ENCODE peak calls at places on chromosomes 6 and 20, in seven cellular contexts. One of them, this sample, is unnamed.

GRCh38 chr20:47258745-47259695 is 97.5 kb downstream of the ZMYND8 start:
- DNase-seq in GM23338: no peak
- DNase-seq in uterus: no peak
- DNase-seq in body of pancreas: peak; percentile 27
- DNase-seq in pancreas: no peak
- DNase-seq in CD8-positive, alpha-beta T cell: no peak
- DNase-seq in Peyer's patch: peak; percentile 53
- DNase-seq in this sample: no peak

GRCh38 chr6:136326038-136326561 is 36.5 kb upstream of the BCLAF1 start:
- DNase-seq in GM23338: no peak
- DNase-seq in CD8-positive, alpha-beta T cell: no peak
- DNase-seq in uterus: no peak
- DNase-seq in body of pancreas: peak; percentile 24
- DNase-seq in pancreas: no peak
- DNase-seq in Peyer's patch: no peak
- DNase-seq in this sample: no peak

GRCh38 chr20:3364323-3365013 is 43.0 kb downstream of the DNAAF9 start:
- DNase-seq in pancreas: no peak
- DNase-seq in Peyer's patch: no peak
- DNase-seq in GM23338: no peak
- DNase-seq in CD8-positive, alpha-beta T cell: no peak
- DNase-seq in body of pancreas: no peak
- DNase-seq in uterus: no peak
- DNase-seq in this sample: no peak

GRCh38 chr20:56187791-56188190 is 60.7 kb upstream of the MC3R start:
- DNase-seq in uterus: no peak
- DNase-seq in body of pancreas: no peak
- DNase-seq in GM23338: no peak
- DNase-seq in Peyer's patch: no peak
- DNase-seq in pancreas: no peak
- DNase-seq in CD8-positive, alpha-beta T cell: no peak
- DNase-seq in this sample: no peak

GRCh38 chr20:33561981-33562601 is 72.2 kb downstream of the CBFA2T2 start:
- DNase-seq in CD8-positive, alpha-beta T cell: no peak
- DNase-seq in GM23338: peak; percentile 52
- DNase-seq in body of pancreas: peak; percentile 92
- DNase-seq in pancreas: no peak
- DNase-seq in uterus: peak; percentile 94
- DNase-seq in Peyer's patch: peak; percentile 88
- DNase-seq in this sample: peak; percentile 83

GRCh38 chr6:19757036-19757435 is 80.1 kb upstream of the ID4 start:
- DNase-seq in pancreas: no peak
- DNase-seq in CD8-positive, alpha-beta T cell: no peak
- DNase-seq in Peyer's patch: no peak
- DNase-seq in uterus: no peak
- DNase-seq in body of pancreas: no peak
- DNase-seq in GM23338: peak; percentile 24
- DNase-seq in this sample: no peak

GRCh38 chr6:138105880-138106664 is 1.1 kb downstream of the PERP start:
- DNase-seq in pancreas: no peak
- DNase-seq in GM23338: peak; percentile 75
- DNase-seq in body of pancreas: no peak
- DNase-seq in CD8-positive, alpha-beta T cell: no peak
- DNase-seq in Peyer's patch: no peak
- DNase-seq in uterus: no peak
- DNase-seq in this sample: peak; percentile 54

GRCh38 chr20:59004493-59004762 is 2.6 kb downstream of the CTSZ start:
- DNase-seq in uterus: no peak
- DNase-seq in GM23338: no peak
- DNase-seq in Peyer's patch: no peak
- DNase-seq in CD8-positive, alpha-beta T cell: peak; percentile 66
- DNase-seq in pancreas: no peak
- DNase-seq in body of pancreas: peak; percentile 61
- DNase-seq in this sample: no peak

GRCh38 chr6:78875505-78875904 is 8.2 kb downstream of the IRAK1BP1 start:
- DNase-seq in uterus: no peak
- DNase-seq in Peyer's patch: no peak
- DNase-seq in pancreas: no peak
- DNase-seq in CD8-positive, alpha-beta T cell: no peak
- DNase-seq in GM23338: no peak
- DNase-seq in body of pancreas: no peak
- DNase-seq in this sample: no peak

GRCh38 chr6:108621117-108621516 is 60.4 kb downstream of the FOXO3 start:
- DNase-seq in GM23338: no peak
- DNase-seq in pancreas: no peak
- DNase-seq in Peyer's patch: peak; percentile 71
- DNase-seq in body of pancreas: peak; percentile 49
- DNase-seq in CD8-positive, alpha-beta T cell: no peak
- DNase-seq in uterus: no peak
- DNase-seq in this sample: peak; percentile 70

GRCh38 chr6:108619431-108620197 is 58.9 kb downstream of the FOXO3 start:
- DNase-seq in CD8-positive, alpha-beta T cell: no peak
- DNase-seq in body of pancreas: no peak
- DNase-seq in pancreas: no peak
- DNase-seq in Peyer's patch: no peak
- DNase-seq in GM23338: no peak
- DNase-seq in uterus: no peak
- DNase-seq in this sample: peak; percentile 55

GRCh38 chr6:108626777-108627176 is 66.1 kb downstream of the FOXO3 start:
- DNase-seq in Peyer's patch: no peak
- DNase-seq in CD8-positive, alpha-beta T cell: no peak
- DNase-seq in body of pancreas: no peak
- DNase-seq in GM23338: no peak
- DNase-seq in pancreas: no peak
- DNase-seq in uterus: no peak
- DNase-seq in this sample: no peak

GRCh38 chr6:108623995-108624394 is 63.3 kb downstream of the FOXO3 start:
- DNase-seq in uterus: no peak
- DNase-seq in body of pancreas: no peak
- DNase-seq in CD8-positive, alpha-beta T cell: no peak
- DNase-seq in pancreas: no peak
- DNase-seq in Peyer's patch: no peak
- DNase-seq in GM23338: no peak
- DNase-seq in this sample: no peak

GRCh38 chr6:108622601-108623335 is 62.1 kb downstream of the FOXO3 start:
- DNase-seq in CD8-positive, alpha-beta T cell: no peak
- DNase-seq in pancreas: no peak
- DNase-seq in uterus: peak; percentile 73
- DNase-seq in body of pancreas: peak; percentile 69
- DNase-seq in Peyer's patch: peak; percentile 62
- DNase-seq in GM23338: no peak
- DNase-seq in this sample: peak; percentile 37
- TF ChIP-seq CTCF in CD8-positive, alpha-beta T cell: no peak
- TF ChIP-seq CTCF in pancreas: no peak
- TF ChIP-seq CTCF in uterus: no peak
- TF ChIP-seq CTCF in body of pancreas: no peak
- TF ChIP-seq CTCF in Peyer's patch: no peak
- TF ChIP-seq CTCF in GM23338: no peak
- TF ChIP-seq CTCF in this sample: no peak

GRCh38 chr20:45339084-45339483 is 9.1 kb downstream of the SDC4 start:
- DNase-seq in GM23338: no peak
- DNase-seq in CD8-positive, alpha-beta T cell: no peak
- DNase-seq in pancreas: no peak
- DNase-seq in Peyer's patch: peak; percentile 61
- DNase-seq in uterus: no peak
- DNase-seq in body of pancreas: no peak
- DNase-seq in this sample: peak; percentile 84
- H3K4me1 ChIP-seq in GM23338: peaks cover 63% of the 10 kb centered on the region
- H3K4me1 ChIP-seq in CD8-positive, alpha-beta T cell: no peaks in the 10 kb centered on the region
- H3K4me1 ChIP-seq in pancreas: peaks cover 69% of the 10 kb centered on the region
- H3K4me1 ChIP-seq in Peyer's patch: peaks cover 82% of the 10 kb centered on the region
- H3K4me1 ChIP-seq in uterus: peaks cover 14% of the 10 kb centered on the region
- H3K4me1 ChIP-seq in body of pancreas: peaks cover 90% of the 10 kb centered on the region
- H3K4me1 ChIP-seq in this sample: peaks cover 65% of the 10 kb centered on the region

GRCh38 chr6:41796474-41796873 is 9.0 kb downstream of the TOMM6 start:
- DNase-seq in Peyer's patch: no peak
- DNase-seq in CD8-positive, alpha-beta T cell: no peak
- DNase-seq in pancreas: no peak
- DNase-seq in GM23338: no peak
- DNase-seq in body of pancreas: no peak
- DNase-seq in uterus: no peak
- DNase-seq in this sample: no peak
- TF ChIP-seq CTCF in Peyer's patch: no peak
- TF ChIP-seq CTCF in CD8-positive, alpha-beta T cell: no peak
- TF ChIP-seq CTCF in pancreas: no peak
- TF ChIP-seq CTCF in GM23338: no peak
- TF ChIP-seq CTCF in body of pancreas: no peak
- TF ChIP-seq CTCF in uterus: no peak
- TF ChIP-seq CTCF in this sample: no peak

GRCh38 chr20:50813101-50813643 is 18.3 kb downstream of the BCAS4 start:
- DNase-seq in body of pancreas: no peak
- DNase-seq in GM23338: no peak
- DNase-seq in CD8-positive, alpha-beta T cell: no peak
- DNase-seq in Peyer's patch: no peak
- DNase-seq in pancreas: no peak
- DNase-seq in uterus: no peak
- DNase-seq in this sample: no peak

GRCh38 chr20:50814438-50815161 is 19.7 kb downstream of the BCAS4 start:
- DNase-seq in body of pancreas: no peak
- DNase-seq in CD8-positive, alpha-beta T cell: no peak
- DNase-seq in pancreas: no peak
- DNase-seq in uterus: no peak
- DNase-seq in Peyer's patch: no peak
- DNase-seq in GM23338: no peak
- DNase-seq in this sample: no peak

GRCh38 chr20:50817776-50818172 is 22.9 kb downstream of the BCAS4 start:
- DNase-seq in CD8-positive, alpha-beta T cell: peak; percentile 47
- DNase-seq in body of pancreas: no peak
- DNase-seq in GM23338: no peak
- DNase-seq in uterus: no peak
- DNase-seq in pancreas: no peak
- DNase-seq in Peyer's patch: no peak
- DNase-seq in this sample: no peak

GRCh38 chr20:50813801-50814200 is 18.9 kb downstream of the BCAS4 start:
- DNase-seq in pancreas: no peak
- DNase-seq in uterus: no peak
- DNase-seq in CD8-positive, alpha-beta T cell: no peak
- DNase-seq in Peyer's patch: no peak
- DNase-seq in body of pancreas: no peak
- DNase-seq in GM23338: no peak
- DNase-seq in this sample: no peak

DNA sequence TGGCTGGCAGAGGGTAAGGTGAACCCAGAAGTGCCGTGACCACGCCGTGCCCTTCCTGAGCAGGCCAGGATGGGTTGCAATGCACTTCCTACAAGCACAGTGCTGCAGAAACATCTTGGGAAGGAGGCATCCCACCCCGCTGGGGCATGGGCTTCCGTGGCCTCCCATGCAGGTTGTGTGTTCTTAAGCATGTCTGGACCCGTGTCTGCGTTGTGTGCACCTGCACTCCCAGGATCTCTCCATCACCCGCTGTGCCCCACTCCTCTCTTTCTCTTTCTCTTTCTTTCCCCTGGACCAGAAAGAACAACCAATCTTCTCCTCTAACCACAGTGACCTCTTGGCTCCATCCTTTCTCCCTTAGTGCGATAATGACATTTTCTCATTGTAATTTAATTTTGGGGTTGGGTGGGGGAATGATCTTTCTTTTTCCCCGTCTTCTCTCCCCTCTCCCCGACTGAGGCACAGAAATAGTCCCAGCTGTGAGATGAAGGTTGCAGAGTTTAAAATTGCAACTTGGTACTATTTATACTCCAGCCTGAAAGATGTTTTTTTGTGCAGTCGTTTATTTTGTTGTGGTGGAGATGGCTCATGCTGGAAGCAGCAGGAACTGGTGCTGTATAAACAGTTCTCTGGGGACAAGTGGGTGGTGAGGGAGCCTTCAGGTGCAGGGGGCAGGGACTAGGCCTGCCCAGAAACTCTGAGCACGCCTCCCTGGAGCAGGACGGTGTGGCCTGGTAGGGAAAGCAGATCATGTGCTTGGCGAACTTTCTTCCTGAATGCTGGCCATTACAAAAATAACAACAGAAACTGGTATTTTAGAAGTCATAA is 20.5 kb downstream of the BCAS4 start:
- DNase-seq in Peyer's patch: peak; percentile 72
- DNase-seq in CD8-positive, alpha-beta T cell: no peak
- DNase-seq in uterus: no peak
- DNase-seq in GM23338: no peak
- DNase-seq in pancreas: no peak
- DNase-seq in body of pancreas: no peak
- DNase-seq in this sample: no peak
- H3K4me1 ChIP-seq in Peyer's patch: no peaks in the 10 kb centered on the region
- H3K4me1 ChIP-seq in CD8-positive, alpha-beta T cell: peaks cover 44% of the 10 kb centered on the region
- H3K4me1 ChIP-seq in uterus: no peaks in the 10 kb centered on the region
- H3K4me1 ChIP-seq in GM23338: peaks cover 6% of the 10 kb centered on the region
- H3K4me1 ChIP-seq in pancreas: peaks cover 3% of the 10 kb centered on the region
- H3K4me1 ChIP-seq in body of pancreas: peaks cover 5% of the 10 kb centered on the region
- H3K4me1 ChIP-seq in this sample: peaks cover 4% of the 10 kb centered on the region

GRCh38 chr20:54194724-54195438 is 13.0 kb upstream of the PFDN4 start:
- DNase-seq in pancreas: no peak
- DNase-seq in uterus: no peak
- DNase-seq in GM23338: no peak
- DNase-seq in CD8-positive, alpha-beta T cell: no peak
- DNase-seq in Peyer's patch: no peak
- DNase-seq in body of pancreas: no peak
- DNase-seq in this sample: no peak
- TF ChIP-seq CTCF in pancreas: no peak
- TF ChIP-seq CTCF in uterus: no peak
- TF ChIP-seq CTCF in GM23338: no peak
- TF ChIP-seq CTCF in CD8-positive, alpha-beta T cell: no peak
- TF ChIP-seq CTCF in Peyer's patch: no peak
- TF ChIP-seq CTCF in body of pancreas: no peak
- TF ChIP-seq CTCF in this sample: peak; percentile 18